ENCODE peak calls at places on chromosomes 16 and 17, in six cellular contexts. One of them, this sample, is unnamed.

GRCh38 chr16:57809843-57810196 is 7.5 kb upstream of the KIFC3 start:
- DNase-seq in HCT116: no peak
- DNase-seq in breast epithelium: no peak
- DNase-seq in transverse colon: no peak
- DNase-seq in K562: no peak
- DNase-seq in spleen: no peak
- DNase-seq in this sample: no peak

GRCh38 chr16:77943770-77944169 is 78.6 kb upstream of the CLEC3A start:
- DNase-seq in HCT116: no peak
- DNase-seq in breast epithelium: no peak
- DNase-seq in transverse colon: no peak
- DNase-seq in K562: no peak
- DNase-seq in spleen: no peak
- DNase-seq in this sample: no peak

GRCh38 chr17:48483471-48484131 is 47.2 kb downstream of the HOXB1 start:
- DNase-seq in HCT116: peak
- DNase-seq in breast epithelium: no peak
- DNase-seq in transverse colon: peak
- DNase-seq in K562: peak
- DNase-seq in spleen: no peak
- DNase-seq in this sample: peak

GRCh38 chr16:1950047-1950446 is 4.4 kb downstream of the RPL3L start:
- DNase-seq in HCT116: no peak
- DNase-seq in breast epithelium: no peak
- DNase-seq in transverse colon: no peak
- DNase-seq in K562: no peak
- DNase-seq in spleen: no peak
- DNase-seq in this sample: no peak

GRCh38 chr16:53945996-53946395 is 242.0 kb downstream of the FTO start:
- DNase-seq in HCT116: peak
- DNase-seq in breast epithelium: no peak
- DNase-seq in transverse colon: no peak
- DNase-seq in K562: peak
- DNase-seq in spleen: no peak
- DNase-seq in this sample: no peak

GRCh38 chr16:47732806-47733150 is 271.6 kb downstream of the PHKB start:
- DNase-seq in HCT116: peak
- DNase-seq in breast epithelium: no peak
- DNase-seq in transverse colon: no peak
- DNase-seq in K562: no peak
- DNase-seq in spleen: no peak
- DNase-seq in this sample: no peak

GRCh38 chr17:49249292-49249794 is 18.8 kb upstream of the PHOSPHO1 start:
- DNase-seq in HCT116: no peak
- DNase-seq in breast epithelium: no peak
- DNase-seq in transverse colon: no peak
- DNase-seq in K562: peak
- DNase-seq in spleen: no peak
- DNase-seq in this sample: no peak

GRCh38 chr16:62135903-62136302 is 99.7 kb upstream of the CDH8 start:
- DNase-seq in HCT116: no peak
- DNase-seq in breast epithelium: no peak
- DNase-seq in transverse colon: no peak
- DNase-seq in K562: no peak
- DNase-seq in spleen: no peak
- DNase-seq in this sample: no peak

GRCh38 chr17:17626151-17626805 is 34.8 kb upstream of the PEMT start:
- DNase-seq in HCT116: no peak
- DNase-seq in breast epithelium: no peak
- DNase-seq in transverse colon: no peak
- DNase-seq in K562: no peak
- DNase-seq in spleen: no peak
- DNase-seq in this sample: no peak

DNA sequence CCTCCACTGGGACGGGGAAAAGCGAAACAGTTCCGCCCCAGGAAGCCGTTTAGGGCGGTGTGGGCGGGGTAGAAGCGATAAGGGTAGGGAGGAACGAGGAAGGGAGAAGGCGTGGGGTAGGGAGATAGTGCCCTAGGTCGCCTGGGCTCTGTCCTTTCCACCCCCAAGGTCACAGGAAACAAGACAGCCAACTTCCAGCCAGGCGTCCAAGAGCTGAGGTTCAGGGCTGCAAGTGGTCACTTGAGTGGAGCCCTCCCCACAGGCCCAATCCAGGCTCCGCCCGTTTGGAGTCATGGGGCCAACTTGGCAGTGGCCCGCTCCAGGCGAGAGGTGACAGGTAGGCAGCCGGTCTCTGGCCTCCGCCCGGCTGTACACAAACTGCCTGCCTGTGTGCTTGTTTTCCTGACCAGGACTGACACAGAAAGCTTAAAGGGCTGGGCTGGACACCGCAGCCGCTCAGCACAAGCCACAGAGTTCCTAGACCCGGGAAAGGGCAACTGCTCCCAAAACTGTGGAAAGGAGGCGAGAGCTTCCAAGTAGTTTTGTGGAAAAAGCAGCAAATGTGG is at the start of gene RILP:
- DNase-seq in HCT116: peak
- DNase-seq in breast epithelium: peak
- DNase-seq in transverse colon: peak
- DNase-seq in K562: peak
- DNase-seq in spleen: peak
- DNase-seq in this sample: peak
- H3K27ac ChIP-seq in HCT116: peak
- H3K27ac ChIP-seq in breast epithelium: peak
- H3K27ac ChIP-seq in transverse colon: peak
- H3K27ac ChIP-seq in K562: peak
- H3K27ac ChIP-seq in spleen: peak
- H3K27ac ChIP-seq in this sample: peak

GRCh38 chr17:40312131-40312731 is 3.3 kb downstream of the RARA start:
- DNase-seq in HCT116: no peak
- DNase-seq in breast epithelium: no peak
- DNase-seq in transverse colon: peak
- DNase-seq in K562: no peak
- DNase-seq in spleen: no peak
- DNase-seq in this sample: peak
- TF ChIP-seq POLR2AphosphoS5 in HCT116: no peak
- TF ChIP-seq POLR2AphosphoS5 in breast epithelium: no peak
- TF ChIP-seq POLR2AphosphoS5 in transverse colon: no peak
- TF ChIP-seq POLR2AphosphoS5 in K562: no peak
- TF ChIP-seq POLR2AphosphoS5 in spleen: no peak
- TF ChIP-seq POLR2AphosphoS5 in this sample: peak

DNA sequence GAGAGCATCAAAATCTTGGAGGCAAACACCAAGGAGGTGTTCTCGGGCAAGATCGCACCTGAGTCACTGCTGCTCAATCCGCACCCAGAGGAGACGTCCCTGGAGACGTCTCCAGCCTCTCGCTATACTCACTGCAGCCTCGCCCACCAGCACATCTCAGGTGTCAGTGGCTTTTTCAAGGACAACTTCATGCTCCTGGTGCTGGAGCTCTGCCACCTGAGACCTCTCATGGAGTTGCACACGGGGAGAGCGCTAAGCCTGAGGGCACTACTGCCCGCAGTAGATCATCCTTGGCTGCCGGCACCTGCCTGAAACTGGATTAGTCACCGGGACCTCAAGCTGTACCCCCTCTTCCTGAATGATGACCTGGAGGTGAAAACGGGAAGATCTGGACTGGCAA is 2.6 kb upstream of the MBTPS1 start:
- DNase-seq in HCT116: no peak
- DNase-seq in breast epithelium: no peak
- DNase-seq in transverse colon: no peak
- DNase-seq in K562: no peak
- DNase-seq in spleen: no peak
- DNase-seq in this sample: no peak
- TF ChIP-seq POLR2A in HCT116: no peak
- TF ChIP-seq POLR2A in breast epithelium: no peak
- TF ChIP-seq POLR2A in transverse colon: no peak
- TF ChIP-seq POLR2A in K562: no peak
- TF ChIP-seq POLR2A in spleen: no peak
- TF ChIP-seq POLR2A in this sample: no peak

DNA sequence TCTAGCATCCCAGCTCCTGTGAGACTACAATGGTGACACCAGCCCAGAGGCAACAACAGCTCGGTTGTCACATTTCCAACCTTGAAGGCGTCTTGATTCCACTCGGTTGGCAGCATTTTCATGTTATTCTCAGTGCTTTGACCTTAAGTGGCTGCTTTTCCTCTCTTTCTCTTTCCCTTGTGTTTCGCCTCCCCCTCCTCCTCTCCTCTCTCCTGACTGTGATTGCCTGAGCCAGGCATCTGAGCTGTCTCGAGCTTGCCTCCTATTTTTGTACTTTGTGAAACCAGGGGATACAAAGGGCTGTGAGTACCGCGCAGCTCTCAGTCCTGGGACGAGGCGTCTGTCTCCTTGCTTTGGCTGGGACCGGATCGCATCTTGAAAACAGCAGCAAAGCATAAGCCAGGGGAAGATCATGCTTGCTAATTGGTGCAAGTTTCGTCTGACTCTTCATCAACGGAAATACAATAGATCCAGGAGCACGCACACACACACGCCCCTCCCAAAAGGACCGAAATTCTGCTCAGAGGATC is 48.8 kb upstream of the SDK2 start:
- DNase-seq in HCT116: no peak
- DNase-seq in breast epithelium: no peak
- DNase-seq in transverse colon: no peak
- DNase-seq in K562: no peak
- DNase-seq in spleen: no peak
- DNase-seq in this sample: no peak
- H3K27ac ChIP-seq in HCT116: no peak
- H3K27ac ChIP-seq in breast epithelium: no peak
- H3K27ac ChIP-seq in transverse colon: no peak
- H3K27ac ChIP-seq in K562: no peak
- H3K27ac ChIP-seq in spleen: no peak
- H3K27ac ChIP-seq in this sample: no peak

GRCh38 chr17:46110219-46110618 is 83.0 kb downstream of the KANSL1 start:
- DNase-seq in HCT116: no peak
- DNase-seq in breast epithelium: no peak
- DNase-seq in transverse colon: no peak
- DNase-seq in K562: no peak
- DNase-seq in spleen: no peak
- DNase-seq in this sample: no peak
- TF ChIP-seq POLR2AphosphoS5 in HCT116: no peak
- TF ChIP-seq POLR2AphosphoS5 in breast epithelium: no peak
- TF ChIP-seq POLR2AphosphoS5 in transverse colon: no peak
- TF ChIP-seq POLR2AphosphoS5 in K562: no peak
- TF ChIP-seq POLR2AphosphoS5 in spleen: no peak
- TF ChIP-seq POLR2AphosphoS5 in this sample: no peak

DNA sequence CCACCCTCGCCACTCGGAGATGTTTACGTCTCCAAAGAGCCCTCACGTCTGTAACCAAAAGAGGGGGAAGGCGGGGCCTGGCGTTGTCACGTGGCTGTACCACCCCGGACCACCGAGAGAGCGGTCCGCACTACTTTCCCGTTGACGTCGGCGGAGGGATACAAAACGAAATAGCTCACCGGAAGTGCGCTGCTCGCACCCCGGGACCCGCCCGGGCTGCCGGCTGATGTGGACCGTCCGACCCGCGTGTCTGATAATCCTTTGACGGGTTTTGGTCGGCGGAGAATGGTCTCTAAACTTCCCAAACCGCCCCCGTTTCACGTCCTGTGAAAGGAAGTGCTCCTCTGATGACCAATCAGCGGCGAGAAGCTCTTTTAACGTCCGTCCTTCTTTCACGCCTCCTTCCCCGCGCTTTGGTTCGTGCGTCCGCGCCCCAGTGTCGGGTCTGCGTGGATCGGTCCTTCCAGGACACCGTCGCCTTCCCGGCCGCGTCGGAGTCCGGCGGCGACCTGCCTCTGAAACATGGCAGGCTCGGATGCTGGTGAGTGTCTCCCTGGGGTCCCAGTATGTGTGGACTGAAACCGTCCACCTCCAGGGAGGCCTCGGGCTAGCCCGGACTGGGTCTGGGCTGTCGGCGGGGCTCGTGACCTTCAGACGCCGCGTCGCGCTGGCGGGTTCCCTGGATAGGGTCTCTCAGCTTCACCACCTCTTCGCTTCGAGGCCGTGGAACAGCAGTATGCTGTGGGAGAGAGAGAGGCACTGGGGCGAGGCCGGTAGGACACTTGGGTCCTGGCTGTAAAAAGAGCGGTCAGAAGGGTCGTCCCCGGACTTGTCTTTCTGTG is at the start of gene CEP95:
- DNase-seq in HCT116: peak
- DNase-seq in breast epithelium: peak
- DNase-seq in transverse colon: peak
- DNase-seq in K562: peak
- DNase-seq in spleen: peak
- DNase-seq in this sample: peak
- TF ChIP-seq POLR2A in HCT116: peak
- TF ChIP-seq POLR2A in breast epithelium: peak
- TF ChIP-seq POLR2A in transverse colon: peak
- TF ChIP-seq POLR2A in K562: peak
- TF ChIP-seq POLR2A in spleen: peak
- TF ChIP-seq POLR2A in this sample: peak

GRCh38 chr17:59357929-59358328 is 26.5 kb downstream of the YPEL2 start:
- DNase-seq in HCT116: no peak
- DNase-seq in breast epithelium: no peak
- DNase-seq in transverse colon: no peak
- DNase-seq in K562: no peak
- DNase-seq in spleen: no peak
- DNase-seq in this sample: no peak

GRCh38 chr17:59355030-59355694 is 23.7 kb downstream of the YPEL2 start:
- DNase-seq in HCT116: peak
- DNase-seq in breast epithelium: no peak
- DNase-seq in transverse colon: no peak
- DNase-seq in K562: no peak
- DNase-seq in spleen: no peak
- DNase-seq in this sample: no peak

GRCh38 chr17:59357219-59357699 is 25.8 kb downstream of the YPEL2 start:
- DNase-seq in HCT116: no peak
- DNase-seq in breast epithelium: no peak
- DNase-seq in transverse colon: no peak
- DNase-seq in K562: no peak
- DNase-seq in spleen: no peak
- DNase-seq in this sample: no peak

GRCh38 chr17:59355695-59356323 is 24.4 kb downstream of the YPEL2 start:
- DNase-seq in HCT116: no peak
- DNase-seq in breast epithelium: no peak
- DNase-seq in transverse colon: no peak
- DNase-seq in K562: no peak
- DNase-seq in spleen: no peak
- DNase-seq in this sample: no peak

DNA sequence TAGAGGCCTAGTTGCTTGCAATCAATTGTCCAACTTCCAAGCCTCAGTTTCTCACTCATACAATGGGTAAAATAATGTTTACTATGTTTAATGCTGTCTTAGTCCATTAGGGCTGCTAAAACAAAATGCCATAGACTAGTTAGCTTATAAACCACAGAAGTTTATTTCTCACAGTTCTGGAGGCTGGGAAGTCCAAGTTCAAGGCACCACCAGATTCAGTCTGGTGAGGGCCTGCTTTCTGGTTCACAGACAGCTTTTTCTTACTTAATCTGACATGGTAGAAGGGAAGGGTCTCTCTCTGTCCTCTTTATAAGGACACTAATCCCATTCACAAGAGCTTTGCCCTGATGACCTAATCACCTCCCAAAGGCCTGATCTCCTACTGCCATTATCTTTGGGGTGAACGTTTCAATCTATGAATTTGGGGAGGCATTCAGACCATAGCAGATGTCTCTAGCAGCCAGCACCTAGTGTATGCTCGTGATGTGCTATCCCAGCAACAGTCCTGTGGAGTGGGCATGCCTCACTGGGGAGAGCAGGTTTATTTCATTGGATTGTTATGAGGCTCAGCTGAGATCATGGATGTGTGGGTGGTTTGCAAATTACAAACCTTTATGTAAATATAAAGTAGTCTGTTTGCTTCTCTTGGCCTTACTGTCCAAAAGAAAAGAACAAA is 25.2 kb downstream of the YPEL2 start:
- DNase-seq in HCT116: no peak
- DNase-seq in breast epithelium: no peak
- DNase-seq in transverse colon: no peak
- DNase-seq in K562: no peak
- DNase-seq in spleen: no peak
- DNase-seq in this sample: no peak
- H3K27ac ChIP-seq in HCT116: no peak
- H3K27ac ChIP-seq in breast epithelium: peak
- H3K27ac ChIP-seq in transverse colon: peak
- H3K27ac ChIP-seq in K562: no peak
- H3K27ac ChIP-seq in spleen: no peak
- H3K27ac ChIP-seq in this sample: peak

This sample was measured in sigmoid colon.